ENCODE peak calls at places on chromosomes 4 and X, in seven cellular contexts. W is mesenchymal stem cell, F is H9, U is mesendoderm, Q is IMR-90, B is trophoblast cell, P is H1. E is an unnamed sample.

GRCh38 chr4:86117781-86118302 is 242.0 kb downstream of the MAPK10 start:
- DNase-seq in W (no peak), F (no peak), U (no peak), Q (peak), B (no peak), P (no peak), E (no peak)

GRCh38 chrX:118420462-118420861 is 74.6 kb downstream of the WDR44 start:
- DNase-seq in W (peak), F (no peak), U (no peak), Q (peak), B (no peak), P (no peak), E (no peak)

GRCh38 chrX:63656871-63657580 is 128.0 kb downstream of the ARHGEF9 start:
- DNase-seq in W (peak), F (no peak), U (peak), Q (peak), B (peak), P (no peak), E (no peak)

GRCh38 chr4:169253087-169253675 is 17.6 kb downstream of the SH3RF1 start:
- DNase-seq in W (no peak), F (no peak), U (no peak), Q (no peak), B (no peak), P (no peak), E (no peak)

GRCh38 chr4:38281416-38282071 is 321.3 kb downstream of the PTTG2 start:
- DNase-seq in W (peak), F (no peak), U (no peak), Q (peak), B (no peak), P (no peak), E (no peak)

GRCh38 chr4:77911091-77911490 is 48.5 kb downstream of the MRPL1 start:
- DNase-seq in W (no peak), F (no peak), U (no peak), Q (peak), B (no peak), P (no peak), E (no peak)

GRCh38 chrX:53685711-53686110 is 808 bp downstream of the HUWE1 start:
- DNase-seq in W (no peak), F (no peak), U (no peak), Q (peak), B (no peak), P (no peak), E (no peak)

GRCh38 chr4:88975925-88976511 is 81.0 kb downstream of the FAM13A start:
- DNase-seq in W (no peak), F (no peak), U (no peak), Q (no peak), B (no peak), P (no peak), E (no peak)

GRCh38 chrX:46653482-46653881 is 79.9 kb downstream of the CHST7 start:
- DNase-seq in W (no peak), F (peak), U (peak), Q (peak), B (no peak), P (no peak), E (no peak)

GRCh38 chr4:74370912-74371311 is 6.0 kb downstream of the EREG start:
- DNase-seq in W (peak), F (peak), U (peak), Q (peak), B (peak), P (no peak), E (peak)

GRCh38 chr4:142265536-142265935 is 580.6 kb downstream of the INPP4B start:
- DNase-seq in W (peak), F (no peak), U (no peak), Q (peak), B (no peak), P (no peak), E (no peak)

GRCh38 chr4:122152699-122153328 is 683 bp downstream of the BLTP1 start:
- DNase-seq in W (peak), F (peak), U (peak), Q (peak), B (peak), P (no peak), E (no peak)

GRCh38 chrX:103254921-103255455 is at the start of gene TCEAL8:
- DNase-seq in W (peak), F (peak), U (peak), Q (peak), B (peak), P (peak), E (peak)

GRCh38 chr4:90780193-90780592 is 653.0 kb downstream of the CCSER1 start:
- DNase-seq in W (no peak), F (no peak), U (no peak), Q (no peak), B (no peak), P (no peak), E (no peak)

GRCh38 chr4:147822128-147822527 is 90.2 kb downstream of the ARHGAP10 start:
- DNase-seq in W (peak), F (no peak), U (no peak), Q (peak), B (peak), P (no peak), E (no peak)

GRCh38 chrX:125203737-125204578 is 115.7 kb upstream of the TEX13C start:
- DNase-seq in W (peak), F (peak), U (peak), Q (no peak), B (no peak), P (no peak), E (no peak)

GRCh38 chr4:147498031-147498700 is 17.3 kb downstream of the EDNRA start:
- DNase-seq in W (peak), F (no peak), U (no peak), Q (peak), B (no peak), P (no peak), E (no peak)

GRCh38 chr4:100828986-100829685 is 311.3 kb upstream of the EMCN start:
- DNase-seq in W (no peak), F (no peak), U (no peak), Q (no peak), B (no peak), P (no peak), E (no peak)

GRCh38 chr4:109410776-109411175 is 22.8 kb upstream of the SEC24B start:
- DNase-seq in W (no peak), F (no peak), U (peak), Q (peak), B (no peak), P (no peak), E (no peak)

GRCh38 chrX:53281321-53281822 is at the start of gene IQSEC2:
- DNase-seq in W (peak), F (peak), U (peak), Q (peak), B (peak), P (peak), E (no peak)

GRCh38 chrX:143934542-143934941 is 50.7 kb downstream of the UBE2NL start:
- DNase-seq in W (peak), F (no peak), U (peak), Q (no peak), B (no peak), P (no peak), E (no peak)

GRCh38 chrX:1385824-1386223 is 6.1 kb downstream of the SLC25A6 start:
- DNase-seq in W (no peak), F (no peak), U (no peak), Q (no peak), B (no peak), P (no peak), E (no peak)

GRCh38 chrX:153600032-153600373 is 1.1 kb upstream of the CCNQ start:
- DNase-seq in W (peak), F (no peak), U (peak), Q (no peak), B (no peak), P (no peak), E (no peak)
- H2BK120ac ChIP-seq in W (no peak), F (no peak), U (no peak), Q (no peak), B (no peak), P (no peak), E (no peak)

GRCh38 chr4:112956458-112956857 is 93.0 kb upstream of the ANK2 start:
- DNase-seq in W (no peak), F (no peak), U (no peak), Q (no peak), B (no peak), P (no peak), E (no peak)
- H2BK120ac ChIP-seq in W (no peak), F (no peak), U (no peak), Q (no peak), B (no peak), P (no peak), E (no peak)

DNA sequence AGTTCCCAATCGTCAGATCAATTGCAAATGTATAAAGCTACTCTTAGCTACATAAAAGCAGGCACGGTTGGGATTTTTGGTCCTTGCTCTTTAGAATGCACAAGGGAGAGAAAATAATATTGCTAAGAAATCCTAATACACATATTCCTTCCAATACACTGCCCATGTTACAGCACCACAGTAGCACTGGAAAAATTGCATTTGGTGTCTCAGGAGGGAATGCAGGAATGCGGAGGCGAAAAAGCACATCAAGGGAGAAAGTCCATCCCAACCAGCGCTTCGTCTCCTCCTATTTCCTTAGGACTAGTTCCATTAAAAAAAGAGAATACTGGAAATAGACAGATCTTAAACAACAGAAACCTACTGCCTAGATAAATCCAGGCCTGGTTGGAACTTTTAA is 23.9 kb downstream of the ADGRA3 start:
- DNase-seq in W (no peak), F (no peak), U (peak), Q (no peak), B (no peak), P (no peak), E (no peak)
- H2BK120ac ChIP-seq in W (no peak), F (no peak), U (no peak), Q (no peak), B (no peak), P (no peak), E (no peak)

GRCh38 chr4:46818604-46819003 is 90.4 kb downstream of the COX7B2 start:
- DNase-seq in W (no peak), F (no peak), U (no peak), Q (no peak), B (no peak), P (no peak), E (no peak)
- H2BK120ac ChIP-seq in W (no peak), F (no peak), U (no peak), Q (no peak), B (no peak), P (no peak), E (no peak)

GRCh38 chr4:6368096-6368495 is 98.4 kb downstream of the WFS1 start:
- DNase-seq in W (no peak), F (no peak), U (no peak), Q (no peak), B (no peak), P (no peak), E (no peak)
- H2BK120ac ChIP-seq in W (no peak), F (no peak), U (no peak), Q (no peak), B (no peak), P (no peak), E (no peak)

DNA sequence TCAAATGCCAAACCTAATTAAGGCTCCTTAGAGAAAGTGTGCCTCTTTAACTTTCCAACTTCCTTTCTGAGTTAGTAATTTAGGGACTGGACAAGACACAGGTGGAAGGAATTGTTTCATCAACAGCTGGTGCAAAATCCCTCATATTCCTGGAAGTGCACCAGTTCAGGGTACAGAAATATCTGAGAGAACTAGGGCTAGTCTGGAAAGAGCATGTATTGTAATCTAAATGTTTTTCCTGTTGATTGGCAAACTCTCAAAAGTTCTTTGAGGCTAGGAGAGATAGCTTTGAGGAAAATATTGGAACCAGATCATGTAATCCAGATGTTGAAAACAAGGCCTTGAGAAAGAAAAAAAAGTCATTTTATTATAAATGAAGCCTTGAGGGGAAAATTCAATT is 98.1 kb upstream of the C1GALT1C1 start:
- DNase-seq in W (no peak), F (no peak), U (no peak), Q (no peak), B (no peak), P (no peak), E (no peak)
- H2BK120ac ChIP-seq in W (no peak), F (no peak), U (no peak), Q (no peak), B (no peak), P (no peak), E (no peak)

GRCh38 chrX:96455078-96455477 is 229.6 kb upstream of the DIAPH2 start:
- DNase-seq in W (no peak), F (no peak), U (no peak), Q (no peak), B (peak), P (no peak), E (no peak)
- H2BK120ac ChIP-seq in W (no peak), F (no peak), U (no peak), Q (no peak), B (no peak), P (no peak), E (no peak)

E was measured in neuronal stem cell.